ENCODE peak calls at places on chromosomes 2 and 18, in nine cellular contexts. H, D, I, B, R, O, Z, A and G are unnamed samples.

GRCh38 chr2:84875213-84875560 is 5.7 kb downstream of the TRABD2A start:
- DNase-seq in Z (no peak), R (no peak), H (no peak), D (no peak), B (no peak), A (no peak), I (no peak), O (no peak), G (no peak)

GRCh38 chr2:37472959-37473358 is 128.5 kb downstream of the QPCT start:
- DNase-seq in B (no peak), A (no peak), Z (no peak), R (peak), O (no peak), I (no peak), D (no peak), H (peak), G (peak)

GRCh38 chr18:39205565-39205964 is 1640.0 kb upstream of the CELF4 start:
- DNase-seq in I (no peak), R (no peak), D (no peak), A (no peak), O (no peak), B (no peak), Z (no peak), H (no peak), G (no peak)

GRCh38 chr18:40371673-40372072 is 1583.4 kb upstream of the PIK3C3 start:
- DNase-seq in Z (no peak), D (no peak), B (no peak), O (no peak), I (no peak), H (peak), R (no peak), A (no peak), G (no peak)

GRCh38 chr2:52135235-52135634 is 1103.3 kb upstream of the NRXN1 start:
- DNase-seq in A (no peak), R (peak), B (no peak), Z (no peak), H (no peak), O (no peak), I (no peak), D (no peak), G (no peak)

GRCh38 chr18:45671366-45671765 is 52.6 kb upstream of the SLC14A1 start:
- DNase-seq in D (no peak), I (no peak), B (no peak), H (no peak), A (no peak), Z (no peak), O (no peak), R (no peak), G (no peak)

GRCh38 chr2:175251425-175252041 is 70.0 kb upstream of the ATP5MC3 start:
- DNase-seq in B (peak), O (no peak), Z (no peak), R (peak), A (no peak), D (peak), H (no peak), I (no peak), G (no peak)

GRCh38 chr2:233089851-233090250 is 29.7 kb downstream of the INPP5D start:
- DNase-seq in O (no peak), B (no peak), H (no peak), D (no peak), R (no peak), I (no peak), A (no peak), Z (no peak), G (peak)

GRCh38 chr2:42249887-42250286 is 80.7 kb downstream of the EML4 start:
- DNase-seq in I (no peak), A (no peak), R (no peak), Z (no peak), O (no peak), B (no peak), H (no peak), D (no peak), G (no peak)

GRCh38 chr2:221025397-221025796 is 546.7 kb downstream of the EPHA4 start:
- DNase-seq in A (no peak), R (no peak), O (no peak), D (no peak), H (no peak), I (no peak), Z (no peak), B (no peak), G (no peak)

GRCh38 chr2:23410596-23410995 is 25.6 kb downstream of the KLHL29 start:
- DNase-seq in B (no peak), A (no peak), H (no peak), I (no peak), D (no peak), Z (no peak), O (no peak), R (no peak), G (no peak)

GRCh38 chr2:197229509-197230458 is 80.8 kb downstream of the ANKRD44 start:
- DNase-seq in I (no peak), A (no peak), H (no peak), O (no peak), D (no peak), B (no peak), R (peak), Z (no peak), G (no peak)

GRCh38 chr2:216392945-216393840 is 19.1 kb upstream of the SMARCAL1 start:
- DNase-seq in O (no peak), A (no peak), B (no peak), H (no peak), D (no peak), R (no peak), Z (no peak), I (no peak), G (no peak)

GRCh38 chr2:239953418-239954061 is 71.6 kb downstream of the NDUFA10 start:
- DNase-seq in I (no peak), R (peak), B (no peak), Z (no peak), H (peak), A (peak), D (no peak), O (no peak), G (peak)

GRCh38 chr18:74951165-74951760 is 257.7 kb downstream of the PTGR3 start:
- DNase-seq in Z (no peak), A (peak), O (no peak), B (no peak), H (no peak), I (no peak), R (peak), D (peak), G (no peak)

GRCh38 chr2:207184348-207184747 is 18.6 kb upstream of the KLF7 start:
- DNase-seq in I (no peak), D (no peak), H (no peak), O (no peak), A (no peak), R (peak), Z (no peak), B (no peak), G (no peak)

GRCh38 chr18:11392974-11393373 is 216.4 kb upstream of the SLC35G4 start:
- DNase-seq in R (no peak), D (no peak), Z (no peak), I (no peak), O (no peak), B (no peak), A (no peak), H (no peak), G (no peak)